ENCODE peak calls at places on chromosome 1, in four cellular contexts. K is GM12878, G is K562, O is H1. A is an unnamed sample.

GRCh38 chr1:83900530-83900929 is 98.4 kb downstream of the TTLL7 start:
- DNase-seq in G (no peak), K (no peak), O (no peak), A (no peak)

GRCh38 chr1:5620418-5620817 is 371.8 kb downstream of the NPHP4 start:
- DNase-seq in K (no peak), O (no peak), G (no peak), A (no peak)

GRCh38 chr1:172909606-172910326 is 141.0 kb downstream of the TNFSF18 start:
- DNase-seq in G (no peak), K (no peak), O (no peak), A (no peak)

GRCh38 chr1:42943166-42943565 is 15.5 kb downstream of the SLC2A1 start:
- DNase-seq in K (no peak), O (no peak), G (peak), A (no peak)

GRCh38 chr1:229035054-229035747 is 235.7 kb upstream of the RAB4A start:
- DNase-seq in O (no peak), G (no peak), K (peak), A (no peak)

GRCh38 chr1:66860529-66860928 is 59.5 kb upstream of the INSL5 start:
- DNase-seq in G (no peak), K (no peak), O (no peak), A (no peak)

GRCh38 chr1:74812180-74812541 is 79.2 kb downstream of the TYW3 start:
- DNase-seq in O (no peak), G (no peak), K (peak), A (no peak)

GRCh38 chr1:213326666-213327317 is 275.8 kb downstream of the RPS6KC1 start:
- DNase-seq in O (no peak), G (no peak), K (no peak), A (no peak)

GRCh38 chr1:166340709-166341108 is 173.9 kb upstream of the FAM78B start:
- DNase-seq in G (no peak), K (no peak), O (no peak), A (no peak)
- TF ChIP-seq HDAC6 in G (no peak), K (no peak), O (no peak), A (no peak)

DNA sequence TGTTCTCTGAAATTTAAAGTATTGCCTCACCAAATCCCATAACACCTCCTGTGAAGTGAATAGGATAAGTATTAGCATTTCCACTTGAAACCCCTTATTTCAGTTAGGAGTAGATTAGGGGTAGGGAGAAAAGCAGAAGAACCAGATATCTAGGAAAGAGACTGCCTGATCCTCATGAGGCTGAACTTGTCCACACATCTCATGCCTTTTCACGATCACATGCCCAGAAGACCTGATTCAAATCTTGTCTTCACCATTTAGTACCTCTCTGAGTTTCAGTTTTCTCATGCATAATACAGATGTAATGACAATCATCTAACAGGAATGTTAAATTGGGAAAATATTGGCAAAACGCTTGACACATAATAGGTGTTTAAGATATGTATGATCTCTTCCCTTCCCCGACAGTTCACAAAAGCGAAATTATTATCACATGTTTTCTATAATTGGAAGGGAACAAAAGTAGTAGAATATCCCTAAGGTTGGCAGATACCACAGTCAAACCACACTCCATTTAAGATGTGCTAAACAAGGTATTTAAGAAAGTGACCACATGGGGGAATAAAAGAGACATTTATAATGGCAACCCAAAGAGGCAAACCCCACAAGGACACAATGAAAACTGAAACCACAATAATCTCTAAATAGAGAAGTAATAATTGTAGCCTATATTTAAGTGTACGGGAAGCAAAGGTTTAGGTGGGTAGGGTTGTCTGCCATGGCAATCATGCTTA is 25.2 kb downstream of the GFI1 start:
- DNase-seq in G (no peak), K (no peak), O (no peak), A (peak)
- TF ChIP-seq ATF2 in G (no peak), K (no peak), O (no peak), A (no peak)

DNA sequence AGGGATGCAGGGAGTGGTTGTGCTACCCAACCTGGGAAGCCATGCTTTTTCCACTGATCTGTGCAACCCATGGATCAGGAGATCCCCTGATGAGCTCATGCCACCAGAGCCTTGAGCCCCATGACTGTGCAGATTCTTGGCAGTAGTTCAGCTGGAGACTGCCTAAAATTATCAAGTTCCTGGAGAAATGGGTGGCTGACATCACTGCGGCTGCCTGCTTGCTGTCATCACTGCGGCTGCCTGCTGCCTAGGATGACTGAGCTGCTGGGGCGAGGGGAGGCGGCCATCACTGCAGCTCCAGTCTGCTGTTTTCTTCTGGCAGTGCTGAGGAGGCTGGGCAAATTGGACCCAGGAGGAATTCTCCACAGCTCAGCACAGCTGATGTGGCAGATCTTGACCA is 159.2 kb downstream of the AGBL4 start:
- DNase-seq in G (no peak), K (no peak), O (no peak), A (no peak)
- TF ChIP-seq HDAC6 in G (no peak), K (no peak), O (no peak), A (no peak)

GRCh38 chr1:30881266-30882181 is 27.0 kb downstream of the SDC3 start:
- DNase-seq in O (no peak), K (peak), G (no peak), A (no peak)
- TF ChIP-seq ATF2 in O (no peak), K (no peak), G (no peak), A (no peak)

GRCh38 chr1:235136111-235136510 is 7.5 kb upstream of the TOMM20 start:
- DNase-seq in K (no peak), G (no peak), O (no peak), A (no peak)
- TF ChIP-seq HDAC6 in K (no peak), G (no peak), O (no peak), A (no peak)

GRCh38 chr1:182301467-182302198 is 90.0 kb downstream of the GLUL start:
- DNase-seq in K (no peak), O (no peak), G (peak), A (peak)
- TF ChIP-seq ATF2 in K (no peak), O (no peak), G (no peak), A (peak)

GRCh38 chr1:30417001-30417700 is 306.2 kb downstream of the MATN1 start:
- DNase-seq in G (no peak), O (no peak), K (no peak), A (no peak)

GRCh38 chr1:30416221-30416820 is 307.1 kb downstream of the MATN1 start:
- DNase-seq in G (no peak), O (no peak), K (no peak), A (no peak)

GRCh38 chr1:30418426-30419245 is 304.7 kb downstream of the MATN1 start:
- DNase-seq in K (no peak), O (no peak), G (no peak), A (no peak)

GRCh38 chr1:30419246-30419720 is 304.1 kb downstream of the MATN1 start:
- DNase-seq in K (no peak), O (no peak), G (no peak), A (no peak)

DNA sequence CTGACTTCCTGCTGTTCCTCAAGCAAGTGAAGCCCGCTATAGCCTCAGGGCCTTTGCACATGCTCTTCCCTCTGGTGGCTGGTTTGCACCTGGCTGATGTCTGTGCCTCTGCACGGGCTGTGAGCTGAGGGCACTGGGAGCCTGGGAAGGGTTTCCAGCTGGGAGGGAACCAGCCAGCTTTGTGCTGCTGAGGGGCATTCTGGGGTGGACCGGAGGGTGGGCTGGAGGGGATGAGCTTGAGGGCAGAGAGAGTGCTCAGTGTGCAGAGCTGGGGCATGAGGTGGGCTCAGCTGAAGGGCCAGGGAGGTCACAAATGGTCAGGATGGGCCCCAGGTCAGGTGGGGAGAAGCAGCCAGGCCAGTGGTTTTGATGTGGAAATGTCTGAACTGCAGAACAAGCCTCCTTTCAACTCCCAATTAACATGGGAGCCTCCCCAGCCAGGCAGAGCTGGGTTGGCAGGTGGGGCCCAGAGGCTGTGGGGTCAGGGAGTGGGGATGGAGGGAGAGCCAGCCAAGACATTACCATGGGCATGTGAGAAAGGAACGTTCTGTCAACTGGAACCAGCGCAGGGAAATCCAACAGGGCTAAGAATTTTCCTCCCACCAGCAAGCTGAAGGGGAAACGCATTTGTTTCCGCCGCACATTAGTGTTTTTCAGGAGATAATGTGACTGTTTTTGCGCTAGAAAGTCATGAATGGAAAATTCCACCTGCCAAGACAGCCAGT is 305.5 kb downstream of the MATN1 start:
- DNase-seq in G (no peak), K (no peak), O (no peak), A (no peak)
- TF ChIP-seq HDAC6 in G (no peak), K (no peak), O (no peak), A (no peak)

GRCh38 chr1:39762550-39763540 is 8.3 kb downstream of the OXCT2 start:
- DNase-seq in O (no peak), G (no peak), K (no peak), A (no peak)
- TF ChIP-seq ATF2 in O (no peak), G (no peak), K (no peak), A (no peak)